ENCODE peak calls at places on chromosomes 7 and 10, in four cellular contexts. U is fibroblast of the conjunctiva, Q is sigmoid colon, H is T47D. G is an unnamed sample.

GRCh38 chr7:14761506-14762296 is 140.8 kb downstream of the DGKB start:
- DNase-seq in U (peak), Q (peak), H (no peak), G (no peak)

GRCh38 chr10:28082316-28082715 is 83.4 kb upstream of the ODAD2 start:
- DNase-seq in U (no peak), Q (no peak), H (no peak), G (no peak)

GRCh38 chr7:152107945-152108344 is 82.5 kb downstream of the GALNT11 start:
- DNase-seq in U (no peak), Q (no peak), H (no peak), G (no peak)

GRCh38 chr10:121628859-121629258 is 30.6 kb upstream of the FGFR2 start:
- DNase-seq in U (no peak), Q (no peak), H (no peak), G (no peak)

GRCh38 chr10:97892961-97893360 is 43.3 kb downstream of the GOLGA7B start:
- DNase-seq in U (no peak), Q (no peak), H (no peak), G (no peak)

GRCh38 chr10:69742356-69742695 is 59.4 kb upstream of the COL13A1 start:
- DNase-seq in U (no peak), Q (no peak), H (no peak), G (no peak)

GRCh38 chr7:124071843-124072242 is 39.0 kb upstream of the TMEM229A start:
- DNase-seq in U (no peak), Q (no peak), H (no peak), G (no peak)

GRCh38 chr7:41567350-41568114 is 135.4 kb downstream of the INHBA start:
- DNase-seq in U (no peak), Q (no peak), H (no peak), G (no peak)

GRCh38 chr7:29639386-29639785 is 75.8 kb downstream of the PRR15 start:
- DNase-seq in U (no peak), Q (no peak), H (no peak), G (no peak)

GRCh38 chr10:5658871-5659618 is 7.3 kb downstream of the ASB13 start:
- DNase-seq in U (no peak), Q (no peak), H (no peak), G (no peak)

GRCh38 chr10:71484352-71484751 is 87.6 kb downstream of the CDH23 start:
- DNase-seq in U (no peak), Q (no peak), H (no peak), G (no peak)

GRCh38 chr7:99601656-99602310 is 3.7 kb downstream of the TMEM225B start:
- DNase-seq in U (no peak), Q (no peak), H (no peak), G (no peak)

GRCh38 chr7:159119026-159119741 is 25.5 kb downstream of the VIPR2 start:
- DNase-seq in U (no peak), Q (peak), H (no peak), G (peak)

GRCh38 chr7:1311406-1312097 is 78.9 kb downstream of the UNCX start:
- DNase-seq in U (no peak), Q (no peak), H (no peak), G (no peak)

GRCh38 chr7:71886066-71886465 is 526.1 kb downstream of the CALN1 start:
- DNase-seq in U (no peak), Q (no peak), H (no peak), G (no peak)

GRCh38 chr10:114172241-114172640 is 1.8 kb downstream of the CCDC186 start:
- DNase-seq in U (no peak), Q (no peak), H (no peak), G (no peak)

GRCh38 chr10:33134011-33134751 is 176.2 kb upstream of the ITGB1 start:
- DNase-seq in U (peak), Q (peak), H (no peak), G (peak)

GRCh38 chr7:103859699-103860098 is 129.8 kb downstream of the RELN start:
- DNase-seq in U (no peak), Q (no peak), H (no peak), G (no peak)

GRCh38 chr10:32308027-32308603 is 38.8 kb downstream of the EPC1 start:
- DNase-seq in U (no peak), Q (no peak), H (no peak), G (no peak)

GRCh38 chr10:90912854-90913479 is 7.9 kb downstream of the ANKRD1 start:
- DNase-seq in U (no peak), Q (no peak), H (no peak), G (no peak)

GRCh38 chr10:104337985-104338735 is at the start of gene ITPRIP:
- DNase-seq in U (no peak), Q (peak), H (peak), G (peak)